ENCODE peak calls at places on chromosome 9, in eight cellular contexts. J is amygdala; B is mesendoderm; M is colonic mucosa; C is activated CD8-positive, alpha-beta memory T cell treated with anti-CD3 and anti-CD28 coated beads, Interleukin-2, amount 10 ng/mL, durations not matched to agents 7 days and 5 days; Z is GM23248; A is bronchial epithelial cell; I is Kasumi-1. S is an unnamed sample.

GRCh38 chr9:125997510-125997823 is 250.3 kb downstream of the PBX3 start:
- DNase-seq in J (no peak), B (no peak), M (no peak), C (no peak), Z (no peak), A (no peak), I (no peak), S (no peak)

GRCh38 chr9:18665947-18666346 is 192.0 kb downstream of the ADAMTSL1 start:
- DNase-seq in J (no peak), B (no peak), M (no peak), C (no peak), Z (peak), A (no peak), I (no peak), S (no peak)

GRCh38 chr9:121827251-121827967 is 176.0 kb downstream of the DAB2IP start:
- DNase-seq in J (no peak), B (no peak), M (no peak), C (no peak), Z (no peak), A (no peak), I (no peak), S (no peak)

GRCh38 chr9:77305622-77306365 is 128.5 kb downstream of the VPS13A start:
- DNase-seq in J (no peak), B (no peak), M (no peak), C (no peak), Z (peak), A (peak), I (no peak), S (peak)

GRCh38 chr9:137183980-137184595 is 4.3 kb downstream of the ANAPC2 start:
- DNase-seq in J (no peak), B (no peak), M (no peak), C (no peak), Z (no peak), A (no peak), I (no peak), S (no peak)

GRCh38 chr9:3138236-3139229 is 294.6 kb upstream of the PUM3 start:
- DNase-seq in J (no peak), B (no peak), M (no peak), C (no peak), Z (peak), A (no peak), I (no peak), S (no peak)

GRCh38 chr9:121505903-121506640 is 6.4 kb upstream of the GGTA1 start:
- DNase-seq in J (no peak), B (no peak), M (no peak), C (no peak), Z (peak), A (no peak), I (no peak), S (no peak)

GRCh38 chr9:2276296-2276695 is 261.1 kb downstream of the SMARCA2 start:
- DNase-seq in J (no peak), B (no peak), M (no peak), C (no peak), Z (no peak), A (no peak), I (no peak), S (no peak)

GRCh38 chr9:69809304-69809863 is 11.2 kb upstream of the CFAP95 start:
- DNase-seq in J (no peak), B (peak), M (no peak), C (peak), Z (peak), A (peak), I (peak), S (peak)

GRCh38 chr9:114339130-114339908 is 9.7 kb downstream of the ORM2 start:
- DNase-seq in J (no peak), B (peak), M (peak), C (peak), Z (peak), A (no peak), I (peak), S (peak)

GRCh38 chr9:128286435-128286834 is 10.4 kb downstream of the SWI5 start:
- DNase-seq in J (peak), B (no peak), M (no peak), C (no peak), Z (peak), A (no peak), I (no peak), S (no peak)

GRCh38 chr9:130825051-130825651 is 9.9 kb upstream of the ABL1 start:
- DNase-seq in J (no peak), B (peak), M (peak), C (no peak), Z (peak), A (no peak), I (peak), S (no peak)

GRCh38 chr9:35603506-35603985 is 1.5 kb upstream of the TESK1 start:
- DNase-seq in J (peak), B (no peak), M (peak), C (no peak), Z (peak), A (peak), I (no peak), S (peak)

GRCh38 chr9:17882801-17883200 is 303.9 kb downstream of the SH3GL2 start:
- DNase-seq in J (no peak), B (no peak), M (no peak), C (no peak), Z (no peak), A (no peak), I (no peak), S (no peak)

GRCh38 chr9:112858625-112859147 is 32.0 kb downstream of the SLC46A2 start:
- DNase-seq in J (peak), B (no peak), M (no peak), C (no peak), Z (peak), A (peak), I (peak), S (peak)

GRCh38 chr9:78664370-78664769 is 367.4 kb downstream of the PSAT1 start:
- DNase-seq in J (no peak), B (no peak), M (no peak), C (no peak), Z (no peak), A (no peak), I (no peak), S (no peak)

GRCh38 chr9:117574099-117574498 is 130.1 kb upstream of the TLR4 start:
- DNase-seq in J (no peak), B (no peak), M (no peak), C (no peak), Z (no peak), A (no peak), I (no peak), S (no peak)

GRCh38 chr9:133163559-133164208 is at the start of gene GBGT1:
- DNase-seq in J (no peak), B (peak), M (peak), C (peak), Z (peak), A (no peak), I (peak), S (peak)

GRCh38 chr9:107933042-107933441 is 443.5 kb upstream of the KLF4 start:
- DNase-seq in J (no peak), B (no peak), M (no peak), C (no peak), Z (peak), A (peak), I (no peak), S (peak)

GRCh38 chr9:110141118-110141797 is 66.7 kb downstream of the C9orf152 start:
- DNase-seq in J (no peak), B (no peak), M (no peak), C (no peak), Z (peak), A (peak), I (no peak), S (peak)

GRCh38 chr9:74821636-74822035 is 66.1 kb downstream of the TRPM6 start:
- DNase-seq in J (peak), B (no peak), M (no peak), C (no peak), Z (no peak), A (no peak), I (no peak), S (no peak)

GRCh38 chr9:129237195-129237611 is 59.1 kb upstream of the IER5L start:
- DNase-seq in J (no peak), B (peak), M (no peak), C (peak), Z (peak), A (peak), I (peak), S (peak)

GRCh38 chr9:32431940-32432555 is 47.6 kb downstream of the ACO1 start:
- DNase-seq in J (no peak), B (peak), M (peak), C (no peak), Z (peak), A (no peak), I (no peak), S (peak)

GRCh38 chr9:4985376-4986266 is 549 bp downstream of the JAK2 start:
- DNase-seq in J (peak), B (peak), M (peak), C (peak), Z (peak), A (peak), I (peak), S (peak)

S was measured in epithelial cell of esophagus.